ENCODE peak calls at places on chromosome 18, in four cellular contexts. One of them, this sample, is unnamed.

GRCh38 chr18:60096428-60096827 is 196.6 kb downstream of the PMAIP1 start:
- ATAC-seq in heart right ventricle: no peak
- ATAC-seq in SK-N-SH treated with all-trans-retinoic acid at 6 μM for 48 hours: no peak
- ATAC-seq in A549: no peak
- ATAC-seq in this sample: peak; percentile 56

GRCh38 chr18:58026395-58026794 is 17.6 kb upstream of the NEDD4L start:
- ATAC-seq in heart right ventricle: no peak
- ATAC-seq in SK-N-SH treated with all-trans-retinoic acid at 6 μM for 48 hours: no peak
- ATAC-seq in A549: no peak
- ATAC-seq in this sample: no peak

GRCh38 chr18:60069145-60069544 is 169.3 kb downstream of the PMAIP1 start:
- ATAC-seq in heart right ventricle: no peak
- ATAC-seq in SK-N-SH treated with all-trans-retinoic acid at 6 μM for 48 hours: no peak
- ATAC-seq in A549: no peak
- ATAC-seq in this sample: no peak

GRCh38 chr18:48024009-48024512 is 93.6 kb upstream of the SMAD2 start:
- ATAC-seq in heart right ventricle: peak; percentile 42
- ATAC-seq in SK-N-SH treated with all-trans-retinoic acid at 6 μM for 48 hours: no peak
- ATAC-seq in A549: no peak
- ATAC-seq in this sample: no peak

GRCh38 chr18:6648581-6648980 is 80.9 kb upstream of the ARHGAP28 start:
- ATAC-seq in heart right ventricle: no peak
- ATAC-seq in SK-N-SH treated with all-trans-retinoic acid at 6 μM for 48 hours: no peak
- ATAC-seq in A549: no peak
- ATAC-seq in this sample: no peak

GRCh38 chr18:74819433-74820059 is 221.9 kb downstream of the ZNF407 start:
- ATAC-seq in heart right ventricle: no peak
- ATAC-seq in SK-N-SH treated with all-trans-retinoic acid at 6 μM for 48 hours: peak; percentile 86
- ATAC-seq in A549: peak; percentile 76
- ATAC-seq in this sample: peak; percentile 52

GRCh38 chr18:24019641-24020331 is 5.2 kb downstream of the TTC39C start:
- ATAC-seq in heart right ventricle: no peak
- ATAC-seq in SK-N-SH treated with all-trans-retinoic acid at 6 μM for 48 hours: no peak
- ATAC-seq in A549: no peak
- ATAC-seq in this sample: no peak

GRCh38 chr18:11029021-11029420 is 120.3 kb downstream of the PIEZO2 start:
- ATAC-seq in heart right ventricle: no peak
- ATAC-seq in SK-N-SH treated with all-trans-retinoic acid at 6 μM for 48 hours: no peak
- ATAC-seq in A549: no peak
- ATAC-seq in this sample: no peak

GRCh38 chr18:25313274-25313673 is 38.7 kb downstream of the ZNF521 start:
- ATAC-seq in heart right ventricle: no peak
- ATAC-seq in SK-N-SH treated with all-trans-retinoic acid at 6 μM for 48 hours: no peak
- ATAC-seq in A549: no peak
- ATAC-seq in this sample: no peak

GRCh38 chr18:76640438-76640837 is 145.4 kb upstream of the ZNF516 start:
- ATAC-seq in heart right ventricle: no peak
- ATAC-seq in SK-N-SH treated with all-trans-retinoic acid at 6 μM for 48 hours: no peak
- ATAC-seq in A549: no peak
- ATAC-seq in this sample: no peak

GRCh38 chr18:11387880-11388279 is 221.5 kb upstream of the SLC35G4 start:
- ATAC-seq in heart right ventricle: peak; percentile 84
- ATAC-seq in SK-N-SH treated with all-trans-retinoic acid at 6 μM for 48 hours: peak; percentile 89
- ATAC-seq in A549: peak; percentile 81
- ATAC-seq in this sample: peak; percentile 48

GRCh38 chr18:23855721-23856120 is 158.8 kb upstream of the TTC39C start:
- ATAC-seq in heart right ventricle: no peak
- ATAC-seq in SK-N-SH treated with all-trans-retinoic acid at 6 μM for 48 hours: no peak
- ATAC-seq in A549: no peak
- ATAC-seq in this sample: no peak

GRCh38 chr18:46555724-46556123 is 101.3 kb downstream of the LOXHD1 start:
- ATAC-seq in heart right ventricle: peak; percentile 72
- ATAC-seq in SK-N-SH treated with all-trans-retinoic acid at 6 μM for 48 hours: peak; percentile 64
- ATAC-seq in A549: peak; percentile 76
- ATAC-seq in this sample: no peak

GRCh38 chr18:58097127-58097906 is 53.3 kb downstream of the NEDD4L start:
- ATAC-seq in heart right ventricle: no peak
- ATAC-seq in SK-N-SH treated with all-trans-retinoic acid at 6 μM for 48 hours: peak; percentile 90
- ATAC-seq in A549: no peak
- ATAC-seq in this sample: no peak

GRCh38 chr18:29057703-29058102 is 880.8 kb upstream of the CDH2 start:
- ATAC-seq in heart right ventricle: no peak
- ATAC-seq in SK-N-SH treated with all-trans-retinoic acid at 6 μM for 48 hours: no peak
- ATAC-seq in A549: no peak
- ATAC-seq in this sample: no peak

GRCh38 chr18:50606609-50607008 is 46.7 kb downstream of the MAPK4 start:
- ATAC-seq in heart right ventricle: peak; percentile 65
- ATAC-seq in SK-N-SH treated with all-trans-retinoic acid at 6 μM for 48 hours: no peak
- ATAC-seq in A549: no peak
- ATAC-seq in this sample: no peak

GRCh38 chr18:9038277-9038871 is 64.1 kb upstream of the NDUFV2 start:
- ATAC-seq in heart right ventricle: no peak
- ATAC-seq in SK-N-SH treated with all-trans-retinoic acid at 6 μM for 48 hours: peak; percentile 90
- ATAC-seq in A549: no peak
- ATAC-seq in this sample: peak; percentile 94

GRCh38 chr18:35343488-35343935 is 708 bp downstream of the ZNF24 start:
- ATAC-seq in heart right ventricle: no peak
- ATAC-seq in SK-N-SH treated with all-trans-retinoic acid at 6 μM for 48 hours: no peak
- ATAC-seq in A549: no peak
- ATAC-seq in this sample: no peak

GRCh38 chr18:50944245-50944917 is 23.5 kb upstream of the ELAC1 start:
- ATAC-seq in heart right ventricle: no peak
- ATAC-seq in SK-N-SH treated with all-trans-retinoic acid at 6 μM for 48 hours: no peak
- ATAC-seq in A549: no peak
- ATAC-seq in this sample: peak; percentile 87

GRCh38 chr18:49858309-49859005 is 45.1 kb upstream of the ACAA2 start:
- ATAC-seq in heart right ventricle: peak; percentile 40
- ATAC-seq in SK-N-SH treated with all-trans-retinoic acid at 6 μM for 48 hours: peak; percentile 91
- ATAC-seq in A549: peak; percentile 90
- ATAC-seq in this sample: peak; percentile 65